ENCODE peak calls at places on chromosome 4, in six cellular contexts. S is AG04450; P is Peyer's patch; W is CD8-positive, alpha-beta T cell; B is left lung; I is psoas muscle. J is an unnamed sample. For H3K27me3, the result is how much of the 10 kb centered on the place peaks cover.

GRCh38 chr4:117560329-117560728 is 474.0 kb upstream of the NDST3 start:
- DNase-seq in I (no peak), W (no peak), P (no peak), S (peak), B (no peak), J (no peak)

GRCh38 chr4:164068392-164068791 is 573.9 kb downstream of the TMA16 start:
- DNase-seq in B (peak), P (no peak), W (no peak), S (no peak), I (no peak), J (no peak)

GRCh38 chr4:42460043-42460442 is 62.8 kb downstream of the SHISA3 start:
- DNase-seq in I (no peak), W (no peak), P (no peak), B (no peak), S (no peak), J (no peak)

GRCh38 chr4:26779674-26780073 is 81.0 kb upstream of the STIM2 start:
- DNase-seq in S (no peak), I (no peak), P (no peak), W (no peak), B (no peak), J (no peak)

GRCh38 chr4:121278811-121279368 is 101.9 kb downstream of the QRFPR start:
- DNase-seq in W (no peak), B (no peak), S (peak), P (no peak), I (no peak), J (peak)

GRCh38 chr4:3202836-3203820 is 45.8 kb upstream of the MSANTD1 start:
- DNase-seq in P (no peak), B (no peak), I (no peak), W (no peak), S (no peak), J (no peak)

GRCh38 chr4:175246941-175247340 is 328.8 kb downstream of the ADAM29 start:
- DNase-seq in B (no peak), I (no peak), S (no peak), P (no peak), W (no peak), J (no peak)

GRCh38 chr4:40377462-40378385 is 42.6 kb downstream of the CHRNA9 start:
- DNase-seq in I (no peak), P (no peak), W (no peak), S (no peak), B (no peak), J (no peak)

GRCh38 chr4:83660578-83660977 is 124.7 kb downstream of the GPAT3 start:
- DNase-seq in I (no peak), S (no peak), W (no peak), P (no peak), B (no peak), J (no peak)

GRCh38 chr4:121707344-121707743 is 10.6 kb upstream of the ANXA5 start:
- DNase-seq in B (no peak), I (no peak), P (no peak), W (no peak), S (no peak), J (no peak)

GRCh38 chr4:164977243-164978164 is at the start of gene TRIM61:
- DNase-seq in W (peak), S (no peak), P (no peak), I (peak), B (peak), J (no peak)

GRCh38 chr4:13917010-13917409 is 289.5 kb upstream of the BOD1L1 start:
- DNase-seq in I (no peak), P (no peak), W (no peak), B (no peak), S (no peak), J (peak)

GRCh38 chr4:94978904-94979303 is 221.1 kb downstream of the BMPR1B start:
- DNase-seq in B (no peak), P (no peak), W (no peak), S (no peak), I (no peak), J (no peak)

GRCh38 chr4:88793473-88793872 is 95.8 kb upstream of the NAP1L5 start:
- DNase-seq in S (no peak), W (no peak), I (no peak), P (no peak), B (no peak), J (no peak)

GRCh38 chr4:140315970-140316369 is 57.5 kb upstream of the SCOC start:
- DNase-seq in I (no peak), B (no peak), W (no peak), S (no peak), P (no peak), J (no peak)

GRCh38 chr4:8165374-8165896 is 6.8 kb upstream of the ABLIM2 start:
- DNase-seq in B (no peak), W (no peak), S (no peak), P (no peak), I (peak), J (no peak)

GRCh38 chr4:108519208-108519833 is 101.1 kb upstream of the RPL34 start:
- DNase-seq in B (no peak), I (no peak), W (no peak), S (no peak), P (no peak), J (no peak)

GRCh38 chr4:173505924-173506779 is 23.9 kb downstream of the HAND2 start:
- DNase-seq in S (no peak), W (no peak), I (no peak), P (no peak), B (peak), J (no peak)

DNA sequence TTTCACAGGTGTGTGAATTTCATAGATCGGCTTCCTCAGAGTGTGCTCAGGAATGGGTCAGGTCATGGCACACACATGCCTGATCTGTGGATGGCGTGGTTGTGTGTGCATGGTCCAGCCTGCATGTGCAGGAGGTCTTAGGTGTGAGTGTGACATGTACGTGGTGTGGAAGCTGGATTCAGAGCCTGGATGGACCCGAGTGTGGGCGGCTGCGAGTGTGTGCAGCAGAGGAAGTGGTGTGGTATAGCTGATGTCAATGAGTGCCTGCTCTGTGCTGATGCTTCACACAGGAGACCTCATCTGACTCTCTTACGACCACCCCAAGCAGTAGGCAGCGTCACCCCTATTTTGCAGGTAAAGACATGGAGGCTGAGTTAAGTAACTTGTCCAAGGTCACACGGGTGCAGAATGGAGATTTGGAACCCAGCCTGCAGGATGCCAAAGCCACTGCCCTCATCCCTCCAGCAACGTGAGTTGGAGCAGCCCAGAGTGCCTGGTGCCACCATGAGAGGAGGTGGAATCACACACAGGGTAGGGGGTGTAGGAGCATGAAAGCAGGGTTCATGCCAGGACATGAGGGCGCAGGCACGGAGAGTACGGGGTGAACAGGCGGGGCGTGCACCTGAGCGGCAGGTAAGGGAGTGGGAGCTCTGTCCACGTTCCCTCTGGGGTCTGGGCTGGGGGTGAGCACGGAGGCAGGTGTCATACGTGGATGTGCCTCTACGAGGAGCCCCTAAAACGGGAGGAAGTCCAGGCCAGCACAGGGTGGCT is 24.2 kb upstream of the C4orf50 start:
- DNase-seq in W (no peak), S (no peak), P (no peak), B (no peak), I (no peak), J (no peak)
- H3K27me3 ChIP-seq in W (under half), S (under half), P (under half), B (under half), I (under half), J (under half)

DNA sequence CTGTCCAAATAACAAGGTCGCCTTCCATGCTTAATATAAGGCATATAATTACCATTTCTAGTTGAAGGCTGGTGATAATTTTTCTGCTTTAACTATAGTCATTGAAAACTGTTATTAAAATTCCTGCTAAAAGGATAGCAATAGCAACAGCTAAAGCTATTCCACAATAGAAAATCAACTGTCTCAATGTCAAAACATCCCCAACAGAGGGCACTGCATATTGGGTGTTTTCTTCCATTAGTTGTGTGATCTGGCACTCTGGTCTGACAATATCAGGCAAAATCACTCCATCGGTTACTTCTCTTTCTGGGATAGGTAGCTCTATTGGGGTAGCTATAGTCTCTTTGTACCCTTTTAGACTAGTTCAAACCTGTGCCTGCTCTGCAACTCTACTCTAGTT is 53.5 kb downstream of the TMPRSS11F start:
- DNase-seq in I (no peak), P (no peak), S (no peak), B (no peak), W (no peak), J (no peak)
- TF ChIP-seq CTCF in I (no peak), P (no peak), S (no peak), B (no peak), W (no peak), J (no peak)

GRCh38 chr4:73944061-73944875 is 37.6 kb downstream of the PF4 start:
- DNase-seq in S (no peak), W (no peak), P (peak), B (peak), I (peak), J (no peak)
- H3K27me3 ChIP-seq in S (under half), W (under half), P (under half), B (under half), I (under half), J (under half)

DNA sequence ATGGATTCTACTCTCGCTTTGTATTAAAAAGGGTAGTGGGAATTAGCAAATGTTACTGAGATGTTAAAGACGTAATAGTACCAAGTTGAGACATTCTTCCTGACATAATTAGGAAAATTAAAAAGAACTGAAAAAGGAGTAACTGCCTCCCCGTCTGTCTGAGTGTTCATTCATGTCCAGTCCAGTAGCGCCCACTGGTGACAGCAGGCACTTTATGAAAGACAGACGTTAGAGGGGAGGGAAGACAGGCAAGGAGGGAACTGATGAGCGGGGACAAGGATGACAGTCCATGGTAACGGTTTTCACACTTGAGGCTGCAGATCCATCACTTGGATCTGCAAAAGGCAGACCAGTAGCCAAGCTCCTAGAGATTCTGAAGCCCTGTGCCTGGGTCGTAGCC is 326.7 kb downstream of the STK32B start:
- DNase-seq in B (no peak), W (no peak), P (no peak), S (no peak), I (no peak), J (no peak)
- TF ChIP-seq CTCF in B (no peak), W (no peak), P (no peak), S (no peak), I (no peak), J (peak)

DNA sequence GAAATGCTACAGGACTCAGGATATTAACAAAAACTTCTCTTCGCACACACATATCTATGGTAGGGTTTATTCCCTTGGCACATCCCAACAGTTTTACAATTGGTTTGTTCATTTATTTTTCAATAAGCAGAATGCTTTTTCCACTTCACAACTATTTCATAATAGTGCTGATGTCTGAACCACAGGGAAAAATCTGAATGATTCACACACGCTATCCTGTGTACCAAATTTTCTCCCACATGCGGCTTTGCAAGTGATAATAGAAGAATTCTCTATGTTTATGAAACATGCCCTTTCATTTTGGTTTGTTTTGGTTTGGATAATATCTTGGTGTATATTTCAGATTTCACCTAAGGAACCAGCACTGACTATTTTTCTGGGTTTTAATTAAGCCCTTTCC is 725.7 kb upstream of the TENM3 start:
- DNase-seq in S (no peak), B (no peak), I (no peak), W (no peak), P (no peak), J (no peak)
- H3K27me3 ChIP-seq in S (under half), B (under half), I (under half), W (under half), P (under half), J (under half)

DNA sequence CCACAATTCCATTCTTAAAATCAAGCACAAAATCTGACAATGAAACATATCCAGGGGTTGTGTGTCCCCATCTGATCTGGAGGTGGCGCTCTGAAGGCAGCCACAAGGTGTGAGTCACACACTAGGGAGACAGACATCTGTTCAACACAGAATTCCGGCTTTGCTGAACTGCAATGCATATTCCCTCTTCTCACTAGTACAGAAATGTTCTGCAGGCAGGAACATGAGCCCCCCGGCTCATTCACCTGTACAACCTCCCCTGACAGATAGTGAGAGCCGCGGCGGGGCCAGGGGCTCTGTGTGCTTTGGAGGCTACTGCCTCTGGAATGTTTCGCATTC is 41.9 kb downstream of the WDR1 start:
- DNase-seq in P (no peak), S (no peak), B (peak), W (peak), I (no peak), J (no peak)
- TF ChIP-seq CTCF in P (peak), S (peak), B (no peak), W (peak), I (peak), J (peak)

DNA sequence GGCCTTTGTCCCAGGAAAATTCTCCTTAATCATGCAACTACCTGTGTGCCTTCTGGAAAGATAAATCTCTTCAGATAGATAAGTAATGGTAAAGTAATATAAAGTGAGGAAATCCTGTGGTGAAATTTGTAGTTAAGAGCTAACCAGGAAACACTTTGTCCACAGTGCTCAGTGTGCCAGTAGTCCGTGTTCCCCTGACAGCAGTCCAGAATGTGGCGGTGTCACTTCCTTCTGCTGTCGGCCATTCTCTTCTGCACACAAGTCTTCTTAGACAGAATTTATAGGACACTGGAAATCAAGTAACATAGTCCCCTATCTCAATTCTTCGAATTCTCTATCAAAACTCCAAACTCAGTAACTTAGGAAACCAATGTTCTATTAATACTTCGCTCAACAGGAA is 5.8 kb upstream of the CXXC4 start:
- DNase-seq in I (no peak), B (no peak), W (no peak), P (peak), S (no peak), J (no peak)
- H3K27me3 ChIP-seq in I (under half), B (under half), W (under half), P (under half), S (under half), J (under half)

GRCh38 chr4:128782076-128782715 is 27.3 kb upstream of the JADE1 start:
- DNase-seq in I (peak), S (no peak), B (no peak), P (peak), W (peak), J (no peak)
- TF ChIP-seq CTCF in I (peak), S (no peak), B (no peak), P (peak), W (peak), J (no peak)

GRCh38 chr4:186644737-186645261 is 78.9 kb downstream of the FAT1 start:
- DNase-seq in B (no peak), W (no peak), S (no peak), P (no peak), I (no peak), J (no peak)
- H3K27me3 ChIP-seq in B (under half), W (under half), S (under half), P (under half), I (under half), J (under half)